ENCODE peak calls at places on chromosomes 2 and 18, in four cellular contexts. One of them, this sample, is unnamed.

GRCh38 chr2:41194235-41194634 is 742.3 kb upstream of the SLC8A1 start:
- DNase-seq in AG09319: no peak
- DNase-seq in mammary epithelial cell: no peak
- DNase-seq in epithelial cell of esophagus: no peak
- DNase-seq in this sample: no peak

GRCh38 chr2:66781804-66782203 is 346.9 kb downstream of the MEIS1 start:
- DNase-seq in mammary epithelial cell: no peak
- DNase-seq in AG09319: no peak
- DNase-seq in epithelial cell of esophagus: peak; percentile 83
- DNase-seq in this sample: peak; percentile 58

GRCh38 chr18:23227729-23228075 is 92.4 kb downstream of the CABLES1 start:
- DNase-seq in AG09319: no peak
- DNase-seq in epithelial cell of esophagus: no peak
- DNase-seq in mammary epithelial cell: no peak
- DNase-seq in this sample: no peak

GRCh38 chr2:219522111-219523030 is 8.1 kb downstream of the ASIC4 start:
- DNase-seq in mammary epithelial cell: peak; percentile 32
- DNase-seq in epithelial cell of esophagus: peak; percentile 81
- DNase-seq in AG09319: peak; percentile 37
- DNase-seq in this sample: no peak

GRCh38 chr2:105363192-105363591 is 25.9 kb downstream of the C2orf49 start:
- DNase-seq in epithelial cell of esophagus: no peak
- DNase-seq in mammary epithelial cell: no peak
- DNase-seq in AG09319: no peak
- DNase-seq in this sample: no peak

GRCh38 chr2:238863231-238863630 is 15.3 kb downstream of the TWIST2 start:
- DNase-seq in epithelial cell of esophagus: no peak
- DNase-seq in mammary epithelial cell: no peak
- DNase-seq in AG09319: no peak
- DNase-seq in this sample: no peak

GRCh38 chr18:46293699-46294300 is 189.6 kb downstream of the HAUS1 start:
- DNase-seq in AG09319: no peak
- DNase-seq in mammary epithelial cell: no peak
- DNase-seq in epithelial cell of esophagus: peak; percentile 36
- DNase-seq in this sample: no peak

GRCh38 chr2:10271946-10272345 is 30.8 kb upstream of the HPCAL1 start:
- DNase-seq in AG09319: no peak
- DNase-seq in epithelial cell of esophagus: no peak
- DNase-seq in mammary epithelial cell: no peak
- DNase-seq in this sample: no peak

GRCh38 chr2:100208375-100208774 is 66.0 kb upstream of the AFF3 start:
- DNase-seq in epithelial cell of esophagus: no peak
- DNase-seq in mammary epithelial cell: no peak
- DNase-seq in AG09319: no peak
- DNase-seq in this sample: no peak

GRCh38 chr18:58745914-58746313 is 74.6 kb downstream of the MALT1 start:
- DNase-seq in AG09319: no peak
- DNase-seq in epithelial cell of esophagus: no peak
- DNase-seq in mammary epithelial cell: no peak
- DNase-seq in this sample: no peak

GRCh38 chr2:41941831-41942230 is 106.0 kb upstream of the PKDCC start:
- DNase-seq in epithelial cell of esophagus: no peak
- DNase-seq in AG09319: no peak
- DNase-seq in mammary epithelial cell: no peak
- DNase-seq in this sample: no peak

GRCh38 chr2:33241072-33241471 is 235.4 kb upstream of the RASGRP3 start:
- DNase-seq in epithelial cell of esophagus: no peak
- DNase-seq in AG09319: no peak
- DNase-seq in mammary epithelial cell: no peak
- DNase-seq in this sample: no peak

GRCh38 chr2:217058791-217059755 is 199.2 kb upstream of the TNP1 start:
- DNase-seq in epithelial cell of esophagus: peak; percentile 39
- DNase-seq in mammary epithelial cell: no peak
- DNase-seq in AG09319: no peak
- DNase-seq in this sample: peak; percentile 57

GRCh38 chr2:12617853-12618252 is 98.9 kb upstream of the TRIB2 start:
- DNase-seq in AG09319: no peak
- DNase-seq in epithelial cell of esophagus: no peak
- DNase-seq in mammary epithelial cell: no peak
- DNase-seq in this sample: no peak

DNA sequence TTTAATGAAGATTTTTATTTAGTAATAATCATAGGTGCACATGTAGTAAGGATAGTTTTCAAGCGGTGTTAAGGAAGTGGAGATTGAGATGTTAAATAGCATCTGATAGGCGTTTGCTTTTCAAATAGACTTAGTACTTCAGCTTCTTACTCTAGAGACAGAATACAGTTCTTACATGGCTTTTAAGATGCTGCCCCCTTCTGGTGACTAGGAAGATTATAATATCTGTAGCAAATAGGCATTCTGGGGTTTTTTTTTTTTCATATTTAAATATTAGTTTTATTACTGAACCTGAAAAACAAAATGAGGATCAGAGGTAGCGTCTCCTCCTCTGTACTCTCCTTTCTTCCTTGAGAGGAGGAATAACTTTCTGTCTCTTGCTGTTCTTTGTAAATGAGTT is 100.2 kb downstream of the AGAP1 start:
- DNase-seq in mammary epithelial cell: peak; percentile 48
- DNase-seq in epithelial cell of esophagus: peak; percentile 84
- DNase-seq in AG09319: peak; percentile 75
- DNase-seq in this sample: no peak
- TF ChIP-seq CTCF in mammary epithelial cell: peak; percentile 62
- TF ChIP-seq CTCF in epithelial cell of esophagus: peak; percentile 51
- TF ChIP-seq CTCF in AG09319: peak; percentile 51
- TF ChIP-seq CTCF in this sample: peak; percentile 79

GRCh38 chr2:20050712-20051517 is 513 bp downstream of the LAPTM4A start:
- DNase-seq in mammary epithelial cell: peak; percentile 65
- DNase-seq in AG09319: no peak
- DNase-seq in epithelial cell of esophagus: peak; percentile 59
- DNase-seq in this sample: peak; percentile 29
- TF ChIP-seq CTCF in mammary epithelial cell: no peak
- TF ChIP-seq CTCF in AG09319: peak; percentile 16
- TF ChIP-seq CTCF in epithelial cell of esophagus: no peak
- TF ChIP-seq CTCF in this sample: peak; percentile 14

GRCh38 chr2:85889648-85890281 is 975 bp upstream of the ST3GAL5 start:
- DNase-seq in AG09319: no peak
- DNase-seq in epithelial cell of esophagus: no peak
- DNase-seq in mammary epithelial cell: no peak
- DNase-seq in this sample: no peak

GRCh38 chr2:85888020-85888744 is 608 bp downstream of the ST3GAL5 start:
- DNase-seq in epithelial cell of esophagus: no peak
- DNase-seq in mammary epithelial cell: no peak
- DNase-seq in AG09319: no peak
- DNase-seq in this sample: no peak

GRCh38 chr2:85887566-85888019 is 1.2 kb downstream of the ST3GAL5 start:
- DNase-seq in epithelial cell of esophagus: peak; percentile 63
- DNase-seq in mammary epithelial cell: peak; percentile 56
- DNase-seq in AG09319: no peak
- DNase-seq in this sample: peak; percentile 62

GRCh38 chr2:85890522-85891176 is 1.9 kb upstream of the ST3GAL5 start:
- DNase-seq in epithelial cell of esophagus: no peak
- DNase-seq in AG09319: no peak
- DNase-seq in mammary epithelial cell: no peak
- DNase-seq in this sample: no peak

DNA sequence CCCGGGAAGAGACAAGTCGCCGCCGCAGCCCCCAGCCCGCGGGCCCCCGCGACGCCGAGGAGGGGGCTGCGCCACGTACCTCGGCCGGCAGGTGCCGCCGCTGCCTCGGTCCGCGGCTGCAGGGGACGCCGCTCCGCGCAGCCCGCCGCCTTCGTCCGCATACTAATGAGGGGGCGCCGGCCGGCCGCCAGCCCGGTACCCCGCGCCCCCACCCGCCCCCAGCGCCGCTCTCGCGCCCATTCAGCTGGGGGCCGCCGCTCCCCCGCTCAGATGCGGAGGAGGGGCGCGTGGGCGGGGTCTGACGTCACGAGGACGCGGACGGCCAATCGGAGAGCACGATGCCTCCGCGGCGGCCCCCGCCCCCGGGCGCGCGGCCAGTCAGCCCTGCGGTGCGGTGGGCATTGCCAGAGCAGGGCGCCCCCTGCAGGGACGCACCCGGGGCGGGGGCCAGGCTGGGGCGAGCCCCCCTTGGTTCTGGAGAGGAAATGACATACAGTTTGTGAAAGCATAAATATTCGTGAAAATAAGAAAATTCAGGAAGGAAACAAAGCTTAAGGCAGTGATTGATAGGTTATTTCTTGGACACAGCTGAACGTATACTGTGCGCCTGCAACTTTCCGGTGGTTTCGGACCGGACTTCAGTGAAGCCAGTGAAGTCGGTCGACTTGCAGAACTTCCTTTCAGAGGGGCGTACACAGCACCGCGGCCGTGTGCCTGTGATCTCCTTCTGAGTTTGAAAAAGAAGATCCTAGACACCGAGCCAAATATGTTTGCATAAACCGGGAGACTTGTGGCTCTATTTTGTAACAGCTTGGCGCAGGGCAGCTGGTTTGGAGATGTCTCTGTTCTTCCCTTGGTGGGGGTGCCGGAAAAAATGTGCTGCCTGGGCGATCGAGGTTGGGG is at the start of gene ST3GAL5:
- DNase-seq in AG09319: peak; percentile 51
- DNase-seq in epithelial cell of esophagus: peak; percentile 86
- DNase-seq in mammary epithelial cell: peak; percentile 72
- DNase-seq in this sample: no peak
- TF ChIP-seq CTCF in AG09319: peak; percentile 67
- TF ChIP-seq CTCF in epithelial cell of esophagus: peak; percentile 32
- TF ChIP-seq CTCF in mammary epithelial cell: peak; percentile 69
- TF ChIP-seq CTCF in this sample: peak; percentile 86

GRCh38 chr2:31170071-31170698 is 31.9 kb upstream of the GALNT14 start:
- DNase-seq in epithelial cell of esophagus: peak; percentile 80
- DNase-seq in mammary epithelial cell: peak; percentile 60
- DNase-seq in AG09319: peak; percentile 58
- DNase-seq in this sample: peak; percentile 16
- TF ChIP-seq CTCF in epithelial cell of esophagus: peak; percentile 99
- TF ChIP-seq CTCF in mammary epithelial cell: peak; percentile 98
- TF ChIP-seq CTCF in AG09319: peak; percentile 96
- TF ChIP-seq CTCF in this sample: peak; percentile 93

DNA sequence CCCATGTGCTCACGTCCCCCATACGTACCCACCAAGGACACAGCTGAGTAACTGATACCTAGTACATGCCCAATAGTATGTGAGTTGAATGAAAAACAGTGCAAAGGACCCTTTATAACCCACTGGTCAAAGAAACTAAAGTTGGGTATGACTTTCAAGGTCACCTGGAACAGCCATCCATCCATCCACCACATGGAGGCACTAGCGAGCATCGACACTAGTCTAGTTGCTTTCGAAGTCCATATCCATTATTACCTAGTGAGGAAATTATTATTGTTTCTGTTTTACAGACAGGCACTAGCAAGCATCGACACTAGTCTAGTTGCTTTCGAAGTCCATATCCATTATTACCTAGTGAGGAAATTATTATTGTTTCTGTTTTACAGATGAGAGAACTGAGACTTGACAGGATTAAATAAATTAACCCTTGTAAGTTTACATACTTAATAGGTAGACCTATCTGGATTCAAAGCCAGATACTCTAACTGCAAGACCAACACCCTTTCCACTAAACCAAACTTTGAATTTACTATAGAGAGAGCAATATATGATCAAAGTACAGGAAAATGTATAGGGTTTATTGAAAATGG is 233.7 kb downstream of the METTL4 start:
- DNase-seq in epithelial cell of esophagus: peak; percentile 54
- DNase-seq in AG09319: no peak
- DNase-seq in mammary epithelial cell: peak; percentile 15
- DNase-seq in this sample: peak; percentile 13
- TF ChIP-seq CTCF in epithelial cell of esophagus: peak; percentile 55
- TF ChIP-seq CTCF in AG09319: peak; percentile 19
- TF ChIP-seq CTCF in mammary epithelial cell: peak; percentile 67
- TF ChIP-seq CTCF in this sample: peak; percentile 75

GRCh38 chr2:84881581-84882414 is 914 bp upstream of the TRABD2A start:
- DNase-seq in epithelial cell of esophagus: peak; percentile 83
- DNase-seq in AG09319: peak; percentile 48
- DNase-seq in mammary epithelial cell: peak; percentile 77
- DNase-seq in this sample: peak; percentile 69

GRCh38 chr2:84880645-84881521 is at the start of gene TRABD2A:
- DNase-seq in mammary epithelial cell: peak; percentile 21
- DNase-seq in epithelial cell of esophagus: no peak
- DNase-seq in AG09319: no peak
- DNase-seq in this sample: no peak

GRCh38 chr2:84884396-84884795 is 3.5 kb upstream of the TRABD2A start:
- DNase-seq in epithelial cell of esophagus: no peak
- DNase-seq in AG09319: no peak
- DNase-seq in mammary epithelial cell: no peak
- DNase-seq in this sample: no peak

GRCh38 chr2:84882775-84883550 is 2.1 kb upstream of the TRABD2A start:
- DNase-seq in epithelial cell of esophagus: no peak
- DNase-seq in mammary epithelial cell: no peak
- DNase-seq in AG09319: no peak
- DNase-seq in this sample: no peak

GRCh38 chr2:84882415-84882738 is 1.5 kb upstream of the TRABD2A start:
- DNase-seq in epithelial cell of esophagus: no peak
- DNase-seq in AG09319: no peak
- DNase-seq in mammary epithelial cell: no peak
- DNase-seq in this sample: no peak
- TF ChIP-seq CTCF in epithelial cell of esophagus: no peak
- TF ChIP-seq CTCF in AG09319: no peak
- TF ChIP-seq CTCF in mammary epithelial cell: no peak
- TF ChIP-seq CTCF in this sample: no peak

DNA sequence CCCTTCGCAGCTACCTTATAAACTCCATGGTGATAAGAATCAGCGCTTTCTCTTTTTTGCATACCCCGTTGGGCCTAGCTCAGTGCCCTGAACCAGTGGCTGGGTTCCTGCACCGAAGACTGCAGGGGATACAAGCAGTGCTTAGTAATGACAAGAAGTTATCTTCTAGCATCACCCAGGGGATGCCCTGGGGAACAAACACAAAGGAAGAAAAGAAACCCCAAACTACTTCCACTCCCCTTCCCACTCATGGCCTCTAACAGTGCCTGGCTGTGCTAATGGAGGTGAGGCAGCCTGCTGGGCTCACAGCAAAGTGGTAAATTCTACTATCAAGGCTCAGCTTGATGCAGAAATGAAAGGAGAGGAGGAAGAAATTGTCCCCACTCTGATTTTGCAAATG is 314.7 kb downstream of the TXNL1 start:
- DNase-seq in mammary epithelial cell: no peak
- DNase-seq in AG09319: no peak
- DNase-seq in epithelial cell of esophagus: no peak
- DNase-seq in this sample: no peak
- TF ChIP-seq CTCF in mammary epithelial cell: no peak
- TF ChIP-seq CTCF in AG09319: no peak
- TF ChIP-seq CTCF in epithelial cell of esophagus: no peak
- TF ChIP-seq CTCF in this sample: no peak

This sample was measured in foreskin keratinocyte.